ENCODE peak calls at places on chromosomes 11 and 22, in four cellular contexts. One of them, this sample, is unnamed.

GRCh38 chr11:68461284-68461861 is 821 bp downstream of the PPP6R3 start:
- DNase-seq in GM19239: no peak
- DNase-seq in PC-9: peak
- DNase-seq in activated CD4-positive, alpha-beta T cell treated with anti-CD3 and anti-CD28 coated beads, Interleukin-2, amount 50 U/mL, for 48 hours: no peak
- DNase-seq in this sample: no peak

GRCh38 chr11:64234840-64235379 is 526 bp downstream of the VEGFB start:
- DNase-seq in activated CD4-positive, alpha-beta T cell treated with anti-CD3 and anti-CD28 coated beads, Interleukin-2, amount 50 U/mL, for 48 hours: peak
- DNase-seq in GM19239: no peak
- DNase-seq in PC-9: peak
- DNase-seq in this sample: peak

GRCh38 chr11:86551286-86551685 is 121.1 kb downstream of the ME3 start:
- DNase-seq in GM19239: no peak
- DNase-seq in PC-9: no peak
- DNase-seq in activated CD4-positive, alpha-beta T cell treated with anti-CD3 and anti-CD28 coated beads, Interleukin-2, amount 50 U/mL, for 48 hours: no peak
- DNase-seq in this sample: no peak

GRCh38 chr11:71309611-71310010 is 57.2 kb upstream of the SHANK2 start:
- DNase-seq in PC-9: no peak
- DNase-seq in GM19239: no peak
- DNase-seq in activated CD4-positive, alpha-beta T cell treated with anti-CD3 and anti-CD28 coated beads, Interleukin-2, amount 50 U/mL, for 48 hours: no peak
- DNase-seq in this sample: peak

GRCh38 chr22:32776397-32776796 is 25.1 kb upstream of the TIMP3 start:
- DNase-seq in PC-9: no peak
- DNase-seq in GM19239: no peak
- DNase-seq in activated CD4-positive, alpha-beta T cell treated with anti-CD3 and anti-CD28 coated beads, Interleukin-2, amount 50 U/mL, for 48 hours: no peak
- DNase-seq in this sample: no peak

GRCh38 chr22:25702046-25702445 is 39.9 kb upstream of the MYO18B start:
- DNase-seq in activated CD4-positive, alpha-beta T cell treated with anti-CD3 and anti-CD28 coated beads, Interleukin-2, amount 50 U/mL, for 48 hours: no peak
- DNase-seq in GM19239: no peak
- DNase-seq in PC-9: no peak
- DNase-seq in this sample: no peak

GRCh38 chr22:45602824-45603301 is 68.8 kb upstream of the ATXN10 start:
- DNase-seq in activated CD4-positive, alpha-beta T cell treated with anti-CD3 and anti-CD28 coated beads, Interleukin-2, amount 50 U/mL, for 48 hours: no peak
- DNase-seq in PC-9: no peak
- DNase-seq in GM19239: no peak
- DNase-seq in this sample: peak

GRCh38 chr11:74139151-74139918 is 31.5 kb downstream of the C2CD3 start:
- DNase-seq in GM19239: no peak
- DNase-seq in PC-9: no peak
- DNase-seq in activated CD4-positive, alpha-beta T cell treated with anti-CD3 and anti-CD28 coated beads, Interleukin-2, amount 50 U/mL, for 48 hours: no peak
- DNase-seq in this sample: no peak

GRCh38 chr11:114166897-114167323 is 107.4 kb downstream of the ZBTB16 start:
- DNase-seq in activated CD4-positive, alpha-beta T cell treated with anti-CD3 and anti-CD28 coated beads, Interleukin-2, amount 50 U/mL, for 48 hours: no peak
- DNase-seq in PC-9: peak
- DNase-seq in GM19239: no peak
- DNase-seq in this sample: no peak

GRCh38 chr11:95792200-95792599 is 1.9 kb downstream of the CEP57 start:
- DNase-seq in PC-9: no peak
- DNase-seq in activated CD4-positive, alpha-beta T cell treated with anti-CD3 and anti-CD28 coated beads, Interleukin-2, amount 50 U/mL, for 48 hours: no peak
- DNase-seq in GM19239: no peak
- DNase-seq in this sample: no peak

GRCh38 chr11:1762537-1763302 is 1.0 kb downstream of the CTSD start:
- DNase-seq in PC-9: peak
- DNase-seq in activated CD4-positive, alpha-beta T cell treated with anti-CD3 and anti-CD28 coated beads, Interleukin-2, amount 50 U/mL, for 48 hours: no peak
- DNase-seq in GM19239: no peak
- DNase-seq in this sample: peak

GRCh38 chr11:35247428-35247827 is 108.5 kb downstream of the CD44 start:
- DNase-seq in PC-9: no peak
- DNase-seq in activated CD4-positive, alpha-beta T cell treated with anti-CD3 and anti-CD28 coated beads, Interleukin-2, amount 50 U/mL, for 48 hours: peak
- DNase-seq in GM19239: no peak
- DNase-seq in this sample: no peak

GRCh38 chr22:40324468-40325305 is 21.6 kb upstream of the ADSL start:
- DNase-seq in GM19239: no peak
- DNase-seq in activated CD4-positive, alpha-beta T cell treated with anti-CD3 and anti-CD28 coated beads, Interleukin-2, amount 50 U/mL, for 48 hours: peak
- DNase-seq in PC-9: no peak
- DNase-seq in this sample: no peak

GRCh38 chr11:31808721-31809542 is 2.2 kb downstream of the PAX6 start:
- DNase-seq in GM19239: no peak
- DNase-seq in PC-9: no peak
- DNase-seq in activated CD4-positive, alpha-beta T cell treated with anti-CD3 and anti-CD28 coated beads, Interleukin-2, amount 50 U/mL, for 48 hours: no peak
- DNase-seq in this sample: no peak

GRCh38 chr11:111733009-111733408 is 33.2 kb downstream of the PPP2R1B start:
- DNase-seq in activated CD4-positive, alpha-beta T cell treated with anti-CD3 and anti-CD28 coated beads, Interleukin-2, amount 50 U/mL, for 48 hours: no peak
- DNase-seq in PC-9: no peak
- DNase-seq in GM19239: no peak
- DNase-seq in this sample: no peak

GRCh38 chr11:95337972-95338429 is 107.0 kb upstream of the SESN3 start:
- DNase-seq in activated CD4-positive, alpha-beta T cell treated with anti-CD3 and anti-CD28 coated beads, Interleukin-2, amount 50 U/mL, for 48 hours: no peak
- DNase-seq in GM19239: no peak
- DNase-seq in PC-9: no peak
- DNase-seq in this sample: no peak

GRCh38 chr22:44691796-44692661 is 10.0 kb upstream of the PRR5 start:
- DNase-seq in PC-9: peak
- DNase-seq in GM19239: no peak
- DNase-seq in activated CD4-positive, alpha-beta T cell treated with anti-CD3 and anti-CD28 coated beads, Interleukin-2, amount 50 U/mL, for 48 hours: no peak
- DNase-seq in this sample: no peak

GRCh38 chr11:61967924-61968757 is 707 bp upstream of the FTH1 start:
- DNase-seq in PC-9: peak
- DNase-seq in activated CD4-positive, alpha-beta T cell treated with anti-CD3 and anti-CD28 coated beads, Interleukin-2, amount 50 U/mL, for 48 hours: peak
- DNase-seq in GM19239: no peak
- DNase-seq in this sample: peak

GRCh38 chr11:110176366-110177056 is 83.3 kb downstream of the ZC3H12C start:
- DNase-seq in PC-9: no peak
- DNase-seq in activated CD4-positive, alpha-beta T cell treated with anti-CD3 and anti-CD28 coated beads, Interleukin-2, amount 50 U/mL, for 48 hours: no peak
- DNase-seq in GM19239: no peak
- DNase-seq in this sample: no peak

GRCh38 chr11:2725367-2726300 is 25.8 kb upstream of the KCNQ1OT1 start:
- DNase-seq in GM19239: no peak
- DNase-seq in activated CD4-positive, alpha-beta T cell treated with anti-CD3 and anti-CD28 coated beads, Interleukin-2, amount 50 U/mL, for 48 hours: no peak
- DNase-seq in PC-9: no peak
- DNase-seq in this sample: peak

GRCh38 chr11:23727821-23728220 is 769.0 kb upstream of the LUZP2 start:
- DNase-seq in GM19239: no peak
- DNase-seq in PC-9: peak
- DNase-seq in activated CD4-positive, alpha-beta T cell treated with anti-CD3 and anti-CD28 coated beads, Interleukin-2, amount 50 U/mL, for 48 hours: no peak
- DNase-seq in this sample: no peak

GRCh38 chr11:95849087-95849825 is 59.0 kb downstream of the CEP57 start:
- DNase-seq in activated CD4-positive, alpha-beta T cell treated with anti-CD3 and anti-CD28 coated beads, Interleukin-2, amount 50 U/mL, for 48 hours: peak
- DNase-seq in PC-9: peak
- DNase-seq in GM19239: no peak
- DNase-seq in this sample: peak

GRCh38 chr11:110470716-110471115 is 41.0 kb downstream of the FDX1 start:
- DNase-seq in activated CD4-positive, alpha-beta T cell treated with anti-CD3 and anti-CD28 coated beads, Interleukin-2, amount 50 U/mL, for 48 hours: no peak
- DNase-seq in PC-9: no peak
- DNase-seq in GM19239: no peak
- DNase-seq in this sample: no peak

GRCh38 chr22:39360242-39360641 is 10.5 kb downstream of the SYNGR1 start:
- DNase-seq in GM19239: no peak
- DNase-seq in PC-9: no peak
- DNase-seq in activated CD4-positive, alpha-beta T cell treated with anti-CD3 and anti-CD28 coated beads, Interleukin-2, amount 50 U/mL, for 48 hours: no peak
- DNase-seq in this sample: no peak

GRCh38 chr11:12897390-12897789 is 111.7 kb upstream of the RASSF10 start:
- DNase-seq in activated CD4-positive, alpha-beta T cell treated with anti-CD3 and anti-CD28 coated beads, Interleukin-2, amount 50 U/mL, for 48 hours: no peak
- DNase-seq in GM19239: no peak
- DNase-seq in PC-9: no peak
- DNase-seq in this sample: no peak

GRCh38 chr22:45804986-45805325 is 133.3 kb downstream of the ATXN10 start:
- DNase-seq in GM19239: no peak
- DNase-seq in activated CD4-positive, alpha-beta T cell treated with anti-CD3 and anti-CD28 coated beads, Interleukin-2, amount 50 U/mL, for 48 hours: no peak
- DNase-seq in PC-9: peak
- DNase-seq in this sample: no peak

GRCh38 chr11:64758330-64759079 is 1.3 kb downstream of the PYGM start:
- DNase-seq in PC-9: no peak
- DNase-seq in GM19239: no peak
- DNase-seq in activated CD4-positive, alpha-beta T cell treated with anti-CD3 and anti-CD28 coated beads, Interleukin-2, amount 50 U/mL, for 48 hours: no peak
- DNase-seq in this sample: no peak

GRCh38 chr11:119065369-119065768 is 2.2 kb upstream of the VPS11 start:
- DNase-seq in GM19239: no peak
- DNase-seq in PC-9: no peak
- DNase-seq in activated CD4-positive, alpha-beta T cell treated with anti-CD3 and anti-CD28 coated beads, Interleukin-2, amount 50 U/mL, for 48 hours: peak
- DNase-seq in this sample: peak

GRCh38 chr11:128891410-128891861 is 280 bp downstream of the KCNJ5 start:
- DNase-seq in PC-9: no peak
- DNase-seq in GM19239: no peak
- DNase-seq in activated CD4-positive, alpha-beta T cell treated with anti-CD3 and anti-CD28 coated beads, Interleukin-2, amount 50 U/mL, for 48 hours: no peak
- DNase-seq in this sample: no peak

GRCh38 chr11:61922539-61922938 is 5.2 kb upstream of the RAB3IL1 start:
- DNase-seq in PC-9: no peak
- DNase-seq in activated CD4-positive, alpha-beta T cell treated with anti-CD3 and anti-CD28 coated beads, Interleukin-2, amount 50 U/mL, for 48 hours: no peak
- DNase-seq in GM19239: no peak
- DNase-seq in this sample: peak

This sample was measured in K562.